ENCODE peak calls at places on chromosomes 2 and 18, in ten cellular contexts. H is ascending aorta, K is sigmoid colon, U is fibroblast of lung, S is RWPE2, T is PC-9, B is spleen, V is HCT116, Y is endothelial cell of umbilical vein, G is lower lobe of right lung. E is an unnamed sample. For H3K4me1 and H3K27me3, the result is how much of the 10 kb centered on the place peaks cover.

GRCh38 chr2:106020032-106020431 is 174.1 kb downstream of the UXS1 start:
- DNase-seq in V (no peak), G (no peak), T (no peak), Y (peak), S (no peak), U (peak), H (no peak), K (no peak), B (no peak), E (no peak)

GRCh38 chr18:45730832-45731545 is 7.0 kb downstream of the SLC14A1 start:
- DNase-seq in V (no peak), T (no peak), H (no peak), G (no peak), S (no peak), B (no peak), U (peak), K (no peak), Y (no peak), E (no peak)

GRCh38 chr2:174688079-174688478 is 76.2 kb downstream of the CHRNA1 start:
- DNase-seq in H (no peak), S (no peak), G (no peak), V (peak), U (peak), B (no peak), T (no peak), Y (peak), K (no peak), E (no peak)

GRCh38 chr2:217997510-217997909 is 5.3 kb downstream of the TNS1 start:
- DNase-seq in G (no peak), Y (no peak), U (no peak), T (no peak), B (no peak), K (no peak), V (no peak), S (no peak), H (no peak), E (no peak)

GRCh38 chr18:80034068-80034851 is at the start of gene RBFA:
- DNase-seq in K (peak), H (peak), S (peak), G (peak), Y (peak), B (peak), V (peak), U (peak), T (peak), E (peak)

GRCh38 chr2:238645716-238646115 is 202.2 kb upstream of the TWIST2 start:
- DNase-seq in U (no peak), K (no peak), B (no peak), Y (no peak), V (no peak), H (no peak), G (no peak), T (no peak), S (no peak), E (no peak)

GRCh38 chr2:20614201-20615045 is 36.5 kb downstream of the HS1BP3 start:
- DNase-seq in B (peak), T (peak), Y (no peak), S (peak), G (peak), U (peak), K (peak), V (no peak), H (no peak), E (peak)

GRCh38 chr2:37920570-37920969 is 4.5 kb upstream of the RMDN2 start:
- DNase-seq in B (no peak), T (no peak), G (no peak), H (no peak), U (peak), Y (no peak), K (no peak), V (no peak), S (no peak), E (no peak)

GRCh38 chr2:110166246-110166645 is 38.6 kb downstream of the NPHP1 start:
- DNase-seq in Y (no peak), G (no peak), S (no peak), H (no peak), U (no peak), B (no peak), T (no peak), K (no peak), V (no peak), E (no peak)

GRCh38 chr2:41906325-41906700 is 141.5 kb upstream of the PKDCC start:
- DNase-seq in S (no peak), T (no peak), V (no peak), Y (peak), H (no peak), U (peak), G (no peak), B (no peak), K (no peak), E (no peak)

GRCh38 chr2:37679072-37679695 is 7.7 kb upstream of the CDC42EP3 start:
- DNase-seq in K (no peak), B (no peak), G (no peak), T (no peak), V (no peak), H (no peak), Y (no peak), U (no peak), S (no peak), E (no peak)

GRCh38 chr2:113886479-113887383 is 3.2 kb upstream of the ACTR3 start:
- DNase-seq in K (no peak), Y (no peak), U (peak), H (peak), G (peak), T (peak), B (peak), S (peak), V (no peak), E (no peak)

GRCh38 chr2:217905906-217906305 is 96.9 kb downstream of the TNS1 start:
- DNase-seq in B (no peak), U (no peak), H (no peak), S (no peak), Y (no peak), T (no peak), G (no peak), V (no peak), K (no peak), E (no peak)

GRCh38 chr2:229980440-229981184 is 58.3 kb downstream of the FBXO36 start:
- DNase-seq in U (peak), G (no peak), T (no peak), S (no peak), B (peak), Y (peak), H (no peak), K (peak), V (no peak), E (no peak)

GRCh38 chr18:39184176-39184575 is 1618.6 kb upstream of the CELF4 start:
- DNase-seq in S (no peak), Y (no peak), T (no peak), H (no peak), V (no peak), U (no peak), B (no peak), K (no peak), G (no peak), E (no peak)

GRCh38 chr2:83055338-83056010 is 1403.6 kb downstream of the SUCLG1 start:
- DNase-seq in S (no peak), U (peak), G (no peak), Y (peak), H (no peak), B (no peak), V (no peak), T (no peak), K (no peak), E (no peak)

GRCh38 chr18:73151086-73151485 is 283.3 kb upstream of the NETO1 start:
- DNase-seq in G (no peak), U (no peak), K (no peak), T (no peak), Y (no peak), B (no peak), S (no peak), H (no peak), V (no peak), E (no peak)

GRCh38 chr18:23689031-23689615 is at the start of gene LAMA3:
- DNase-seq in V (no peak), B (peak), U (no peak), H (no peak), G (peak), Y (peak), S (peak), T (peak), K (peak), E (peak)

GRCh38 chr2:143841935-143842334 is 678.0 kb downstream of the ZEB2 start:
- DNase-seq in V (no peak), Y (peak), B (no peak), S (no peak), U (peak), G (no peak), K (no peak), H (no peak), T (no peak), E (no peak)

GRCh38 chr18:26227051-26227672 is 917 bp downstream of the TAF4B start:
- DNase-seq in V (no peak), T (no peak), B (no peak), Y (peak), G (no peak), H (no peak), S (no peak), K (peak), U (peak), E (no peak)

GRCh38 chr2:3625186-3625585 is 30.3 kb downstream of the COLEC11 start:
- DNase-seq in H (no peak), V (no peak), G (no peak), S (peak), K (peak), U (no peak), T (no peak), Y (no peak), B (peak), E (no peak)

GRCh38 chr2:235900631-235901030 is 267.6 kb downstream of the GBX2 start:
- DNase-seq in T (no peak), G (no peak), U (no peak), S (no peak), K (no peak), V (no peak), Y (peak), B (no peak), H (no peak), E (no peak)

GRCh38 chr18:36158261-36158867 is 28.7 kb downstream of the ELP2 start:
- DNase-seq in K (no peak), T (no peak), V (no peak), H (no peak), G (no peak), U (peak), S (no peak), Y (peak), B (no peak), E (no peak)

GRCh38 chr2:169294001-169294675 is 68.2 kb downstream of the LRP2 start:
- DNase-seq in G (no peak), K (no peak), U (no peak), H (no peak), Y (no peak), V (no peak), B (no peak), S (no peak), T (no peak), E (no peak)

GRCh38 chr2:152486048-152486736 is 151.2 kb downstream of the FMNL2 start:
- DNase-seq in B (no peak), V (no peak), K (no peak), T (no peak), U (no peak), S (no peak), G (no peak), H (no peak), Y (peak), E (no peak)

GRCh38 chr2:201200345-201200744 is 17.4 kb downstream of the CASP10 start:
- DNase-seq in G (no peak), B (no peak), K (no peak), T (no peak), V (no peak), Y (no peak), H (no peak), U (no peak), S (no peak), E (no peak)

GRCh38 chr2:150866431-150866830 is 379.0 kb upstream of the RND3 start:
- DNase-seq in K (no peak), U (peak), T (no peak), V (no peak), B (no peak), G (no peak), H (no peak), Y (no peak), S (no peak), E (no peak)

GRCh38 chr18:79581406-79581805 is 98.2 kb upstream of the CTDP1 start:
- DNase-seq in U (no peak), S (peak), T (no peak), G (peak), B (peak), Y (no peak), K (peak), V (no peak), H (no peak), E (peak)

GRCh38 chr18:8957731-8958130 is 144.8 kb upstream of the NDUFV2 start:
- DNase-seq in T (no peak), H (no peak), Y (no peak), V (no peak), G (no peak), U (no peak), S (no peak), B (no peak), K (no peak), E (no peak)

GRCh38 chr2:154978710-154979109 is 280.2 kb downstream of the KCNJ3 start:
- DNase-seq in S (no peak), G (no peak), V (no peak), U (no peak), Y (no peak), H (no peak), T (no peak), K (no peak), B (no peak), E (no peak)

GRCh38 chr2:43303889-43304288 is 77.5 kb upstream of the ZFP36L2 start:
- DNase-seq in U (no peak), H (no peak), V (no peak), S (no peak), G (no peak), B (no peak), K (no peak), Y (no peak), T (no peak), E (no peak)

GRCh38 chr2:141927536-141927935 is 203.3 kb downstream of the LRP1B start:
- DNase-seq in U (no peak), T (no peak), V (no peak), H (no peak), G (no peak), B (no peak), K (no peak), Y (no peak), S (no peak), E (no peak)

GRCh38 chr2:36374586-36374985 is 19.0 kb downstream of the CRIM1 start:
- DNase-seq in Y (no peak), B (no peak), V (no peak), K (no peak), G (no peak), T (no peak), H (no peak), S (no peak), U (no peak), E (no peak)

GRCh38 chr2:105625632-105626031 is 119.1 kb upstream of the NCK2 start:
- DNase-seq in H (no peak), V (no peak), G (no peak), Y (no peak), B (no peak), T (no peak), U (no peak), K (no peak), S (no peak), E (no peak)

GRCh38 chr18:49892148-49892924 is 79.0 kb upstream of the ACAA2 start:
- DNase-seq in K (no peak), B (no peak), S (no peak), H (no peak), G (no peak), V (peak), U (no peak), T (peak), Y (peak), E (no peak)

GRCh38 chr2:101737478-101738240 is 40.2 kb downstream of the MAP4K4 start:
- DNase-seq in T (no peak), S (no peak), H (no peak), G (no peak), U (no peak), Y (no peak), B (no peak), V (no peak), K (no peak), E (no peak)

GRCh38 chr18:62957885-62958472 is 242.6 kb downstream of the PHLPP1 start:
- DNase-seq in B (no peak), U (peak), T (peak), S (no peak), V (peak), H (no peak), G (peak), K (no peak), Y (peak), E (no peak)

GRCh38 chr2:9231291-9232165 is 24.9 kb downstream of the ASAP2 start:
- DNase-seq in Y (no peak), H (no peak), B (no peak), K (no peak), S (no peak), V (no peak), U (no peak), G (peak), T (peak), E (peak)

GRCh38 chr2:9230881-9231280 is 24.3 kb downstream of the ASAP2 start:
- DNase-seq in H (no peak), K (no peak), Y (no peak), B (no peak), T (no peak), V (no peak), S (no peak), U (no peak), G (no peak), E (no peak)

GRCh38 chr2:9229470-9229820 is 22.8 kb downstream of the ASAP2 start:
- DNase-seq in K (no peak), S (no peak), B (no peak), G (no peak), H (no peak), Y (no peak), T (no peak), U (no peak), V (no peak), E (no peak)

GRCh38 chr2:9228781-9229469 is 22.3 kb downstream of the ASAP2 start:
- DNase-seq in V (no peak), Y (no peak), T (no peak), H (no peak), G (no peak), K (no peak), U (no peak), B (no peak), S (no peak), E (no peak)

DNA sequence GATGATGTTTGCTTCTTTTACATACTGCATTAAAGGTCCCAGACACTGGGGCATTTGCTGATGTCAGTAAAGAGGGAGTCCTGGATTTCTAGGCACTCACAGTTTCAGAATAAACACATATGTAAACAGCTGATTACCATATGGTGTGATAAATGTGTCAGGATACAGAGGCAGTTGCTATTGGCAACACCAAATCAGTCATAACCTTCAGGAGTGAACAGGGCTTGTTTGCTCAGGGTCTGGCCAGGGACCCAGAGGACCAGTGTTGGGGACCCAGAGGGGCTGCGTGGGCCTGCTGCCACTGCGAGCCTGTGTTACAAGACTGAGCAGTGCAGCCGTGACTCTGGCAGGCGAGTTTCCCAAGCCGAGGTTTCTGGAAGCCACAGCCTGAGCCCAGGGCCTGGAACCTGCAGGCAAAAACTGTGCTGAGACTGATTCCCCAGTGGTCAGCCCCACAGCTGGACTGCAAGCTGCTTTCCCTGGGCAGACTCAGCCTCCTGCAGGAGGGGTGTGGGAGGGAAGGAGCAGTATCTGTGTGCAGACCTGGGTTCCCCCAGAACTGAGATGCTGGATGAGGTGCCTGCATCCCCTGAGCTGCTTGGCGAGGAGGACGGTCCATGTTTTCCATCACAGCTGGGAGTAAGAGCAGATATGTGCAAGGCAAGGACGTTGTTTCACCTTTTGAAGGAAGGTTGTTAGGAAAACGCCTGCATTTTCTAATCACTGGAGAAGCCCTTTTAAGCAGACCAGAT is 23.6 kb downstream of the ASAP2 start:
- DNase-seq in H (no peak), V (no peak), G (no peak), T (no peak), S (no peak), B (no peak), Y (no peak), U (peak), K (peak), E (no peak)
- TF ChIP-seq CTCF in H (no peak), V (no peak), G (no peak), T (no peak), S (no peak), B (no peak), Y (no peak), U (no peak), K (no peak), E (no peak)

DNA sequence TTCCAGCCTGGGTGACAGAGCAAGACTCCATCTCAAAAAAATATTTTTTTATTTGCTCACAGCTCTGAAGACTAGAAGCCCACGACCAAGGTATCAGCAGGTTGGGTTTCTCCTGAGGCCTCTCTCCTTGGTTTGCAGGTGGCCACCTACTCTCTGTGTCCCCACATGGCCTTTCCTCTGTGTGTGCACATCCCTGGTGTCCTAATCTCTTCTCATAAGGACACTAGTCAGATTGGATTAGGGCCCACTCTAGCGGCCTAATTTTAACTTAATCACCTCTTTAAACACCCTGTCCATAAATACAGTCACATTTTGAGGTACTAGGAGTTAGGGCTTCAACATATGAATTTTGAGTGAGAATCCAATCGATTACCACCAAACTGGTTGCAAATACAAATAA is 2.0 kb upstream of the RAB3GAP1 start:
- DNase-seq in S (no peak), U (no peak), V (no peak), Y (no peak), H (no peak), T (no peak), K (no peak), B (no peak), G (no peak), E (no peak)
- H3K4me1 ChIP-seq in S (under half), U (under half), V (under half), Y (under half), H (under half), T (under half), K (under half), B (under half), G (under half), E (under half)

DNA sequence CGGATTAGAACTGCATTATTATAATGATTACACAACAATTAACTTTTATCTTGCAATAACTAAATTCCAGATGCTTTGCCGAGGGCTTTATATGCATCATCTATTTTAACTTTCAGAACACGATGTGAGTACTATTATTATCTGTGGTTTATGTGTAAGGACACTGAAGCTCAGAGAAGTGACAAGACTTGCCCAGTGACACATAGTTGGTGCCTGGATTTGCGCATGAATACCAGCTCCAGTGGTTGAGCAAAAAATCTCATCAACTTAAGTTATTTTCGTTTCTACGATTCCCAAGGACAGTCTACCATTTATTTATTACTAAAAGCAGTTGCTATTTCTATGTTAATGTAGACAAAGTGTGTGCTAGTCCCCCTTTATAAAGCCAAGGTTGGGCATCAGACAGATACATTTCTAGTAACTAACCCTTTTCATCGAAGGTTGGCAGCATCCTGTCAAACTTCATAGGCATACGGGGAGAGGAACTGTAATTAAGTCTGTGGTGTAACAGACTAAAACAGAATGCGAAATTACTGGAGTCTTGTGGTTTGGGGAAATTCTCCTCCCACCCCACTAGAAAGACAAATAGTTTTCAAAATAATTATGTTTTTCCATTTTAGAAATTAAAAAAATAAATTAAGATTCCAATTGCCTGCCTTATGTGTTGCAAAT is 73.2 kb upstream of the BOD1L2 start:
- DNase-seq in S (no peak), U (no peak), G (no peak), V (no peak), K (no peak), B (no peak), T (no peak), Y (no peak), H (no peak), E (no peak)
- H3K27me3 ChIP-seq in S (under half), U (under half), G (under half), V (under half), K (under half), B (under half), T (under half), Y (under half), H (under half), E (under half)

DNA sequence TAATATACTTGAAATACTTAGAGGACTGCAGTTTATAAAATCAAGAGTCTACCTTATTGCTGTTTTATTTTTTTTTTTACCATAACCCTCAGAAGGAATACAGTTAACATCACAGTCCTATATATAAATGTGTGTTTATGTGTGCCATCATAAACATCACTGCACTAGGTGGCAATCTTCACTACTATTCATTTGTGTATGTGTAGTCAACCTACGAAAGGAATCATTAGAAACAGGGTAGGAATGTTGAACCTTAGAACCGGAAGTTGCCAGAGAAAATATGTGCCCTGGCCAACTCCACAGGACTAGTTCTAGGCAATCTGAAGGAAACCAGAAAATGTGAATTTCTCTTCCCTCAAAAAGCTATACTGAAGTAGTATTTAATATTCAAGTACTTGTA is 3.4 kb downstream of the GEN1 start:
- DNase-seq in S (no peak), B (no peak), H (no peak), Y (peak), T (no peak), V (no peak), U (peak), G (no peak), K (no peak), E (no peak)
- TF ChIP-seq CTCF in S (peak), B (no peak), H (no peak), Y (no peak), T (no peak), V (no peak), U (no peak), G (no peak), K (no peak), E (no peak)

E was measured in suprapubic skin.